ENCODE peak calls at places on chromosomes 16 and 17, in nine cellular contexts. H is fibroblast of lung; G is CD8-positive, alpha-beta T cell; F is tibial artery; M is cardiac muscle cell; Z is right lobe of liver; P is psoas muscle; Q is small intestine; J is GM23248. I is an unnamed sample. For H3K4me1 and H3K9me3, the result is how much of the 10 kb centered on the place peaks cover.

GRCh38 chr17:17387017-17387416 is 83.8 kb downstream of the NT5M start:
- DNase-seq in P (no peak), M (no peak), F (no peak), J (no peak), H (no peak), Q (peak), Z (no peak), G (no peak), I (no peak)

GRCh38 chr17:31489295-31490018 is 98.0 kb downstream of the RAB11FIP4 start:
- DNase-seq in M (no peak), H (no peak), G (no peak), F (no peak), Q (peak), P (no peak), J (no peak), Z (peak), I (no peak)

GRCh38 chr17:61305024-61305423 is 94.6 kb upstream of the TBX2 start:
- DNase-seq in G (no peak), P (no peak), M (no peak), F (no peak), Q (no peak), H (no peak), Z (no peak), J (peak), I (no peak)

GRCh38 chr16:58652741-58653140 is 23.1 kb upstream of the CNOT1 start:
- DNase-seq in J (peak), P (no peak), G (no peak), M (peak), H (peak), F (no peak), Z (no peak), Q (no peak), I (no peak)

GRCh38 chr16:68347605-68348004 is 36.8 kb downstream of the PRMT7 start:
- DNase-seq in P (no peak), J (no peak), F (no peak), H (no peak), Q (no peak), M (no peak), G (no peak), Z (no peak), I (no peak)

GRCh38 chr17:19897108-19897854 is 29.5 kb upstream of the ULK2 start:
- DNase-seq in G (no peak), F (no peak), J (no peak), Q (peak), H (no peak), P (peak), Z (peak), M (no peak), I (no peak)

GRCh38 chr17:42112552-42113176 is at the start of gene DHX58:
- DNase-seq in P (peak), F (peak), Q (peak), G (peak), J (peak), M (no peak), Z (peak), H (peak), I (peak)

GRCh38 chr16:6047325-6047724 is 949.7 kb upstream of the EEF2KMT start:
- DNase-seq in H (no peak), Z (no peak), J (no peak), F (no peak), P (no peak), M (no peak), G (no peak), Q (no peak), I (no peak)

GRCh38 chr16:56425439-56425832 is at the start of gene AMFR:
- DNase-seq in Z (peak), M (peak), J (peak), G (peak), Q (peak), F (peak), H (peak), P (peak), I (peak)

GRCh38 chr16:22161999-22162657 is at the start of gene SDR42E2:
- DNase-seq in F (no peak), G (peak), Q (peak), H (no peak), J (no peak), M (peak), P (no peak), Z (no peak), I (peak)

GRCh38 chr16:11550651-11551498 is 35.8 kb downstream of the LITAF start:
- DNase-seq in M (no peak), J (no peak), P (no peak), G (no peak), Q (no peak), F (no peak), Z (peak), H (no peak), I (no peak)

GRCh38 chr16:77660311-77660710 is 62.0 kb upstream of the NUDT7 start:
- DNase-seq in P (no peak), H (peak), G (no peak), M (peak), Q (no peak), F (no peak), J (peak), Z (no peak), I (no peak)

GRCh38 chr17:44961921-44962350 is 6.2 kb downstream of the C1QL1 start:
- DNase-seq in Z (peak), Q (no peak), P (no peak), H (no peak), M (no peak), G (no peak), F (no peak), J (peak), I (no peak)

GRCh38 chr17:60315650-60316049 is 76.3 kb downstream of the USP32 start:
- DNase-seq in F (no peak), G (no peak), J (no peak), Q (peak), P (no peak), M (no peak), H (no peak), Z (no peak), I (no peak)

GRCh38 chr16:75317101-75317522 is 65.7 kb upstream of the BCAR1 start:
- DNase-seq in H (peak), P (no peak), M (no peak), G (no peak), F (no peak), Q (no peak), Z (no peak), J (peak), I (no peak)

GRCh38 chr17:7218166-7218565 is 1.5 kb downstream of the DLG4 start:
- DNase-seq in M (peak), G (no peak), J (no peak), H (no peak), Z (no peak), F (no peak), Q (no peak), P (peak), I (no peak)

GRCh38 chr17:66952031-66952524 is 12.4 kb upstream of the CACNG4 start:
- DNase-seq in H (peak), M (no peak), G (no peak), Q (peak), F (no peak), J (peak), P (no peak), Z (peak), I (no peak)

GRCh38 chr17:71922439-71922838 is 198.4 kb upstream of the SOX9 start:
- DNase-seq in M (no peak), G (no peak), Z (no peak), J (peak), F (no peak), Q (no peak), P (no peak), H (peak), I (no peak)

GRCh38 chr17:66837226-66837625 is 2.3 kb downstream of the CACNG5 start:
- DNase-seq in F (no peak), P (no peak), M (no peak), Z (no peak), H (no peak), G (no peak), Q (no peak), J (no peak), I (no peak)

GRCh38 chr16:70522216-70523000 is 946 bp downstream of the COG4 start:
- DNase-seq in Z (no peak), J (no peak), F (no peak), P (no peak), H (no peak), M (no peak), Q (no peak), G (no peak), I (peak)

GRCh38 chr16:9033125-9033830 is 58.2 kb upstream of the HAPSTR1 start:
- DNase-seq in J (peak), P (no peak), H (peak), Z (no peak), Q (peak), M (peak), F (peak), G (no peak), I (no peak)

GRCh38 chr16:23595246-23595950 is 718 bp downstream of the NDUFAB1 start:
- DNase-seq in Q (peak), H (no peak), J (peak), P (no peak), F (no peak), Z (no peak), M (peak), G (no peak), I (no peak)

GRCh38 chr17:17041018-17041521 is 1.2 kb upstream of the MPRIP start:
- DNase-seq in Q (peak), P (peak), Z (peak), J (peak), H (peak), G (no peak), F (peak), M (no peak), I (no peak)

GRCh38 chr16:48353565-48354163 is 31.5 kb downstream of the SIAH1 start:
- DNase-seq in G (peak), Q (peak), H (peak), Z (no peak), M (peak), P (no peak), F (peak), J (peak), I (peak)

GRCh38 chr17:33049781-33050414 is 58.3 kb downstream of the SPACA3 start:
- DNase-seq in F (peak), J (peak), H (peak), M (peak), Q (peak), Z (no peak), P (no peak), G (peak), I (peak)

GRCh38 chr16:88764913-88765349 is 20.1 kb downstream of the PIEZO1 start:
- DNase-seq in F (no peak), G (no peak), Z (no peak), Q (no peak), H (peak), M (peak), P (no peak), J (peak), I (no peak)

DNA sequence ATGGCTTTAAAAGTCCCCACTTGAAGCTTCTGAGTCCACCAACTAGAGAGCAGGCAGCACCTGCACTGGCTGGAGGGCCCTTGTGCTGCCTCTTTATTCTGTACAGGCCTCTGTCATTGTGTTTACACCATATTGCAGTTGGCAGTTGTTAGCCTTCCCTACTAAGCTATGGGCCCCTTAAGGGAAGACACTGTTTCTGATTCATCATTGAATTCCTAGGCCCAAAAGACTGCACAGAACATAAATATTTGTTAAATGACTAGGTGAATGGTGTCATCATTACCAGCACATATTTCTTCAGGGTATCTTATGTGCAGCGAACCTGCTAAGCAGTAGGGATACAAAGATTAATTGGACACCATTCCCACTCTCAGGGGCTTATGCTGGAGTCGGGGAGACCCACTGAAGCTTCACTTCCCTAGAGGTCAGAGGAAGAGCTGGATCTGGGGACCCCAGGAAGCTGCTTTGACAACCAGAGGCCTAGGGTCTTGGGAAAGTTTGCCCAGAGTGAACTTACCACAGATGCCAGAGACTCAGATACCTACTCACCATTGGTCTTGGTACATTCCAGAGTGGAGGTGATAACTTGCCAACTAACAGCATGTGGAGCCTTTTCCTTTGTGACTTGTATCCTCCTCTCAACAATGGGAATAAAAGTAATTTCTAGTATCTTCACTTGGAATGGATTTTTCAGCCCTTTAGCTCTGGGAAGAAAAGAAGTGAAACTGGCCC is 28.7 kb upstream of the DDX52 start:
- DNase-seq in H (peak), M (no peak), P (no peak), J (peak), Q (no peak), Z (no peak), G (no peak), F (no peak), I (no peak)
- H3K4me1 ChIP-seq in H (under half), M (under half), P (under half), J (under half), Q (under half), Z (under half), G (under half), F (under half), I (under half)

GRCh38 chr16:35186045-35186759 is 1726.8 kb downstream of the TP53TG3F start:
- DNase-seq in F (no peak), J (no peak), G (no peak), Z (no peak), P (no peak), M (no peak), Q (no peak), H (no peak), I (no peak)
- H3K9me3 ChIP-seq in F (under half), J (under half), G (under half), Z (under half), P (under half), M (under half), Q (under half), H (under half), I (under half)

GRCh38 chr17:2173005-2173404 is 118.1 kb downstream of the HIC1 start:
- DNase-seq in P (peak), F (peak), M (peak), G (no peak), Q (no peak), Z (no peak), J (peak), H (peak), I (no peak)
- H3K27ac ChIP-seq in P (peak), F (peak), M (peak), G (no peak), Q (peak), Z (peak), J (peak), H (peak), I (no peak)

GRCh38 chr17:77427471-77427991 is 286.8 kb downstream of the SEC14L1 start:
- DNase-seq in P (peak), H (peak), Z (no peak), M (no peak), G (no peak), Q (no peak), F (peak), J (peak), I (no peak)
- H3K4me1 ChIP-seq in P (half or more), H (half or more), Z (under half), M (under half), G (half or more), Q (under half), F (half or more), J (half or more), I (half or more)

DNA sequence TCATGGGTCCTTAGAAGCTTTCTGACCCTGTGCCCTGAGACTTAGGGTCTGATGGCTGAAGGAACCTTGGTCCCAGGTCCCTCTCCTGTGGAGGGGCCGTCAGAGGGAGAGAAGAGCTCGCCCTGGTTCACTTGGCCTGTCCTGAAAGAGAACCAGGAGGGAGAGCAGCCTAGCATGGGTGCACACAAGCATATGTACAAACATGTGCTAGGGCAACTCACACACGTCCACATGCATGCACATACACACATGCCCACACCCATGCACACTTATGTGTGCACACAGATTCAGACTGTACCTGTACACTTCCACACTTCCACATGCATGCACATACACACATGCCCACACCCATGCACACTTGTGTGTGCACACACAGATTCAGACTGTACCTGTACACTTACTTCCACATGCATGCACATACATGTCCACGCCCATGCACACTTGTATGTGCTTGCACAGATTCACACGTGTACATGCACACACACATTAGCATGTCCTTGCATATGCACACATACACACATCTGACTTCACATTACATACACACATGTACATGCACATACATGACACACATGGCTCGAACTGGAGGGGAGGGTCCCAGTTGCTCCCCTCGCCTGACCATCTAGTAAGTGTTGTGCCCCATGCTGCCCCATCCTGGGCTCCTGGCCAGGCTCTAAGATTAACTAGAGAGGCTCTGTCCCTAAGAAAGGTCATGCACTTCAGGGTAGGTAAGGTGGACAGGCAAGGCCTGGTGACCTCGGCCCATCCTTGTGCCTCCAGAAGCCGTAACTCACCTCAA is 122.0 kb downstream of the METRNL start:
- DNase-seq in M (no peak), Q (no peak), F (peak), P (peak), J (peak), H (no peak), G (no peak), Z (peak), I (no peak)
- H3K9me3 ChIP-seq in M (under half), Q (under half), F (under half), P (under half), J (under half), H (under half), G (under half), Z (under half), I (under half)

DNA sequence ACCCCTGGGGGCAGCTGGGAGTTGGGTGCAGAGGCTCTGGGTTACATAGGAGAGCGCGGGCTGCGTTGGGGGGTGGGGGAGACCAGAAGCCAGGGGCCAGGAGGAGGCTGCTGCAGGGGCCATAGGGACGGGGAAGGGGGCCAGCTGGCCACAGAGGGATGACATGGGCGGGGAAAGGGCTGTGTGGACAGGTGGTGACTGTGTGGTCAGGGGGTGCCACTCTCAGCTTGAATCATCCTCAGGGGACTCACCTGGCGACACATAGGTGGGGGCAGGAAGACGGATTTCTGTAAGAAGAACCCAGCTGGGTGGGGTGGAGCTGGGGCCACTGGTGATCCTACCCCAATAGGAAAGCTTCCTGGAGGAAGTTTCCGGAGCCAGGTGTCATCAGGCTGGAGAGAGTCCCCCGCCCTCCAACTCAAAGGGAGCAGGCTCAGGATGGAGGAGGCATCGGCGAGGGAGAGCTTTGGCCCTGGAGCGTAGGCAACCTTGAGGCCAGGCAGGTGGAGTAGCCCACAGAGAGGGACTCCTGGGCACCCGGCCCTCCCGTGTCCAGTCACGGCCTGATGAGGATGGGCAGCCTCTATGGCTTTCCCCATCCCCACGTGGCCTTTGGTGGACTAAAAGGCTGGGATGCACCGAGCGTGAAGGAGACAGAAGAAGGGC is 1.2 kb downstream of the TRPV3 start:
- DNase-seq in F (no peak), Z (no peak), M (no peak), J (no peak), H (no peak), Q (no peak), G (no peak), P (no peak), I (no peak)
- H3K27ac ChIP-seq in F (no peak), Z (no peak), M (no peak), J (no peak), H (no peak), Q (no peak), G (no peak), P (no peak), I (no peak)

GRCh38 chr16:2973605-2974318 is 4.6 kb downstream of the PAQR4 start:
- DNase-seq in M (no peak), J (no peak), P (no peak), H (no peak), Z (no peak), Q (no peak), G (no peak), F (no peak), I (no peak)

GRCh38 chr16:2976201-2976600 is 4.0 kb downstream of the PKMYT1 start:
- DNase-seq in H (no peak), F (no peak), M (no peak), Q (no peak), Z (no peak), P (no peak), G (no peak), J (no peak), I (no peak)

GRCh38 chr16:2974319-2975056 is 5.3 kb downstream of the PAQR4 start:
- DNase-seq in J (no peak), M (no peak), Q (no peak), P (no peak), G (no peak), F (no peak), H (no peak), Z (no peak), I (no peak)

GRCh38 chr16:2976673-2977072 is 3.6 kb downstream of the PKMYT1 start:
- DNase-seq in J (no peak), H (no peak), Z (no peak), M (no peak), P (no peak), Q (no peak), G (no peak), F (no peak), I (no peak)

DNA sequence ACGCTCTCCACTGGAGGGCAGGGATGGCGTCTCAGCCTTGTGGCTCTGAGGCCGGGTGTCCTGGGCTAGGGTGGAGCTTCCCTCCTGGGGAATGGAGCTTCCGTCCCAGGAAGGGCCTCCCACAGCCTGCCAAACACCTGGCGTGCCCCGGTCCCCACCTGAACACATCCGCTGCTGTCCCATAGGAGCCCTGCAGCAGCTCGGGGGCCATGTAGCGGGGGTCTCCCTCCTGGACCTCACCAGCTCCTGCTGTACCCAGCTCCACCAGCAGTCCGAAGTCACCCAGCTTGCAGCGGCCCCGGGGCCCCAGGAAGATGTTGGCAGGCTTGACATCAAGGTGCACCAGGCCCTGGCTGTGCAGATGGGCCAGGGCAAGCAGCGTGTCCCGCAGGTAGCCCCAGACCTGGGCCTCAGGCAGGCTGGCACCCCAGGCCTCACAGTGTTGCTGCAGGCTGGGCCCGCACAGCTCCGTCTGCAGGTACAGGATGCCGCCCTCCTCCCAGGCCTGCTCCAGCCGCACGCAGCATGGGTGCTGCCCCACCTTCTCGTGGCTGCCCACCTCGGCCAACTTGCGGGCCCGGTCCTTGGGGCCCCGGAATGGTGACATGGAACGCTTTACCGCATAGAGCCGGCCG is 5.0 kb downstream of the PKMYT1 start:
- DNase-seq in P (no peak), J (no peak), Q (no peak), G (no peak), M (no peak), H (no peak), F (no peak), Z (no peak), I (no peak)
- H3K4me1 ChIP-seq in P (under half), J (under half), Q (under half), G (under half), M (under half), H (under half), F (under half), Z (under half), I (under half)

GRCh38 chr17:11383157-11383556 is 142.1 kb downstream of the SHISA6 start:
- DNase-seq in Q (no peak), F (no peak), H (no peak), G (no peak), Z (no peak), J (no peak), P (no peak), M (no peak), I (no peak)
- H3K9me3 ChIP-seq in Q (under half), F (under half), H (under half), G (under half), Z (under half), J (under half), P (under half), M (under half), I (under half)